ENCODE peak calls at places on chromosomes 13 and 19, in eight cellular contexts. H is activated CD4-positive, alpha-beta T cell treated with anti-CD3 and anti-CD28 coated beads, Interleukin-2, amount 50 U/mL, for 24 hours; K is iPS DF 19.7; T is ELF-1; I is activated CD8-positive, alpha-beta memory T cell treated with anti-CD3 and anti-CD28 coated beads, Interleukin-2, amount 50 U/mL, for 48 hours; Y is ovary; M is posterior cingulate gyrus; X is endodermal cell. Z is an unnamed sample.

GRCh38 chr19:31436121-31436776 is 87.0 kb upstream of the TSHZ3 start:
- DNase-seq in H (no peak), K (no peak), T (no peak), I (no peak), Y (no peak), M (no peak), X (no peak), Z (no peak)

GRCh38 chr19:4682417-4683200 is 12.5 kb upstream of the MYDGF start:
- DNase-seq in H (no peak), K (no peak), T (no peak), I (no peak), Y (no peak), M (no peak), X (no peak), Z (no peak)

GRCh38 chr13:100395698-100396373 is 192.8 kb downstream of the GGACT start:
- DNase-seq in H (no peak), K (no peak), T (no peak), I (no peak), Y (no peak), M (no peak), X (no peak), Z (no peak)

GRCh38 chr13:95382906-95383305 is 81.7 kb upstream of the ABCC4 start:
- DNase-seq in H (no peak), K (no peak), T (no peak), I (no peak), Y (no peak), M (no peak), X (no peak), Z (no peak)

GRCh38 chr13:110726726-110727125 is 13.2 kb downstream of the ING1 start:
- DNase-seq in H (peak), K (no peak), T (no peak), I (peak), Y (no peak), M (no peak), X (no peak), Z (peak)

GRCh38 chr19:45115809-45116615 is 23.0 kb downstream of the PPP1R37 start:
- DNase-seq in H (no peak), K (no peak), T (no peak), I (no peak), Y (no peak), M (no peak), X (no peak), Z (no peak)

GRCh38 chr19:1882786-1883692 is 2.3 kb downstream of the ABHD17A start:
- DNase-seq in H (no peak), K (no peak), T (no peak), I (peak), Y (no peak), M (no peak), X (no peak), Z (no peak)

GRCh38 chr19:15631817-15632216 is 8.9 kb upstream of the CYP4F3 start:
- DNase-seq in H (no peak), K (no peak), T (peak), I (peak), Y (no peak), M (no peak), X (peak), Z (no peak)

GRCh38 chr19:49591731-49592485 is 926 bp downstream of the PRR12 start:
- DNase-seq in H (no peak), K (no peak), T (peak), I (peak), Y (peak), M (peak), X (peak), Z (peak)

GRCh38 chr19:18419699-18420460 is 682 bp downstream of the SSBP4 start:
- DNase-seq in H (no peak), K (no peak), T (no peak), I (peak), Y (peak), M (no peak), X (peak), Z (peak)

GRCh38 chr13:50626031-50626643 is 217.4 kb downstream of the DLEU7 start:
- DNase-seq in H (no peak), K (no peak), T (no peak), I (no peak), Y (no peak), M (no peak), X (no peak), Z (no peak)

GRCh38 chr19:375395-376110 is 31.0 kb upstream of the MIER2 start:
- DNase-seq in H (no peak), K (no peak), T (no peak), I (no peak), Y (no peak), M (peak), X (peak), Z (no peak)

GRCh38 chr19:34523408-34523807 is 41.9 kb downstream of the WTIP start:
- DNase-seq in H (no peak), K (no peak), T (no peak), I (no peak), Y (no peak), M (no peak), X (no peak), Z (no peak)

GRCh38 chr13:93786846-93787245 is 560.2 kb downstream of the GPC6 start:
- DNase-seq in H (no peak), K (no peak), T (no peak), I (no peak), Y (no peak), M (no peak), X (no peak), Z (no peak)

GRCh38 chr19:28883241-28883693 is 329.7 kb downstream of the UQCRFS1 start:
- DNase-seq in H (no peak), K (no peak), T (peak), I (no peak), Y (peak), M (no peak), X (peak), Z (no peak)

Z was measured in CD4-positive, alpha-beta memory T cell.